ENCODE peak calls at places on chromosomes 16 and 17, in eight cellular contexts. One of them, this sample, is unnamed.

GRCh38 chr17:43814714-43815113 is 18.2 kb downstream of the MPP3 start:
- DNase-seq in amniotic stem cell: peak; percentile 26
- DNase-seq in GM12878: no peak
- DNase-seq in EL: peak; percentile 82
- DNase-seq in caudate nucleus: no peak
- DNase-seq in Kasumi-1: no peak
- DNase-seq in HFFc6: peak; percentile 54
- DNase-seq in skeletal muscle cell: peak; percentile 40
- DNase-seq in this sample: no peak

GRCh38 chr17:11506635-11507034 is 91.6 kb upstream of the DNAH9 start:
- DNase-seq in amniotic stem cell: no peak
- DNase-seq in GM12878: no peak
- DNase-seq in EL: no peak
- DNase-seq in caudate nucleus: no peak
- DNase-seq in Kasumi-1: peak; percentile 12
- DNase-seq in HFFc6: no peak
- DNase-seq in skeletal muscle cell: no peak
- DNase-seq in this sample: peak; percentile 13

GRCh38 chr16:67933805-67934204 is 2.1 kb upstream of the CTRL start:
- DNase-seq in amniotic stem cell: no peak
- DNase-seq in GM12878: no peak
- DNase-seq in EL: no peak
- DNase-seq in caudate nucleus: no peak
- DNase-seq in Kasumi-1: no peak
- DNase-seq in HFFc6: no peak
- DNase-seq in skeletal muscle cell: no peak
- DNase-seq in this sample: no peak

GRCh38 chr17:73749337-73749807 is 105.1 kb upstream of the SDK2 start:
- DNase-seq in amniotic stem cell: no peak
- DNase-seq in GM12878: no peak
- DNase-seq in EL: no peak
- DNase-seq in caudate nucleus: no peak
- DNase-seq in Kasumi-1: no peak
- DNase-seq in HFFc6: no peak
- DNase-seq in skeletal muscle cell: no peak
- DNase-seq in this sample: no peak

GRCh38 chr17:61247438-61247837 is 152.2 kb upstream of the TBX2 start:
- DNase-seq in amniotic stem cell: no peak
- DNase-seq in GM12878: no peak
- DNase-seq in EL: peak; percentile 55
- DNase-seq in caudate nucleus: no peak
- DNase-seq in Kasumi-1: no peak
- DNase-seq in HFFc6: peak; percentile 56
- DNase-seq in skeletal muscle cell: peak; percentile 93
- DNase-seq in this sample: no peak

GRCh38 chr17:62778990-62779681 is 29.0 kb downstream of the MARCHF10 start:
- DNase-seq in amniotic stem cell: peak; percentile 92
- DNase-seq in GM12878: no peak
- DNase-seq in EL: peak; percentile 99
- DNase-seq in caudate nucleus: peak; percentile 68
- DNase-seq in Kasumi-1: no peak
- DNase-seq in HFFc6: peak; percentile 92
- DNase-seq in skeletal muscle cell: peak; percentile 97
- DNase-seq in this sample: peak; percentile 69

GRCh38 chr16:78415669-78416068 is 316.2 kb downstream of the WWOX start:
- DNase-seq in amniotic stem cell: no peak
- DNase-seq in GM12878: no peak
- DNase-seq in EL: no peak
- DNase-seq in caudate nucleus: no peak
- DNase-seq in Kasumi-1: no peak
- DNase-seq in HFFc6: no peak
- DNase-seq in skeletal muscle cell: no peak
- DNase-seq in this sample: no peak

GRCh38 chr16:81505011-81505660 is 60.5 kb downstream of the CMIP start:
- DNase-seq in amniotic stem cell: no peak
- DNase-seq in GM12878: peak; percentile 72
- DNase-seq in EL: no peak
- DNase-seq in caudate nucleus: no peak
- DNase-seq in Kasumi-1: no peak
- DNase-seq in HFFc6: no peak
- DNase-seq in skeletal muscle cell: no peak
- DNase-seq in this sample: no peak

GRCh38 chr17:28357061-28357900 is at the start of gene POLDIP2:
- DNase-seq in amniotic stem cell: peak; percentile 93
- DNase-seq in GM12878: peak; percentile 55
- DNase-seq in EL: peak; percentile 94
- DNase-seq in caudate nucleus: peak; percentile 93
- DNase-seq in Kasumi-1: peak; percentile 93
- DNase-seq in HFFc6: peak; percentile 91
- DNase-seq in skeletal muscle cell: peak; percentile 80
- DNase-seq in this sample: peak; percentile 97

GRCh38 chr16:86924537-86924936 is 346.2 kb downstream of the FOXL1 start:
- DNase-seq in amniotic stem cell: peak; percentile 39
- DNase-seq in GM12878: no peak
- DNase-seq in EL: peak; percentile 82
- DNase-seq in caudate nucleus: no peak
- DNase-seq in Kasumi-1: no peak
- DNase-seq in HFFc6: peak; percentile 20
- DNase-seq in skeletal muscle cell: peak; percentile 89
- DNase-seq in this sample: no peak